ENCODE peak calls at places on chromosomes 3 and 15, in five cellular contexts. P, A, V, K and L are unnamed samples.

GRCh38 chr3:99108508-99108907 is 207.0 kb upstream of the DCBLD2 start:
- DNase-seq in A (no peak), P (no peak), K (no peak), V (peak), L (no peak)

GRCh38 chr3:123423026-123423425 is 25.9 kb downstream of the ADCY5 start:
- DNase-seq in V (no peak), K (peak), A (no peak), P (no peak), L (no peak)

GRCh38 chr15:67834249-67834592 is 5.6 kb downstream of the RNU6-1 start:
- DNase-seq in A (no peak), K (no peak), V (no peak), P (no peak), L (no peak)

GRCh38 chr15:39744334-39745103 is 38.1 kb downstream of the FSIP1 start:
- DNase-seq in A (no peak), V (no peak), K (no peak), P (no peak), L (no peak)

GRCh38 chr3:87196879-87197278 is 30.2 kb upstream of the CHMP2B start:
- DNase-seq in P (no peak), A (no peak), V (no peak), K (no peak), L (no peak)

GRCh38 chr3:152283492-152284381 is 15.0 kb downstream of the MBNL1 start:
- DNase-seq in A (no peak), V (no peak), K (no peak), P (no peak), L (no peak)

GRCh38 chr3:52801839-52802238 is 7.2 kb downstream of the ITIH3 start:
- DNase-seq in A (no peak), V (peak), K (no peak), P (no peak), L (no peak)

GRCh38 chr3:43632269-43632733 is 10.5 kb upstream of the ANO10 start:
- DNase-seq in P (no peak), K (no peak), A (no peak), V (peak), L (no peak)

GRCh38 chr3:9846931-9847488 is 3.2 kb upstream of the RPUSD3 start:
- DNase-seq in V (no peak), P (no peak), K (no peak), A (no peak), L (no peak)

GRCh38 chr3:171684226-171684625 is 126.1 kb downstream of the PLD1 start:
- DNase-seq in V (no peak), K (no peak), P (no peak), A (no peak), L (no peak)

GRCh38 chr3:55604414-55604813 is 117.3 kb upstream of the WNT5A start:
- DNase-seq in V (no peak), P (no peak), K (no peak), A (peak), L (no peak)

GRCh38 chr3:12194209-12194608 is 35.5 kb upstream of the TIMP4 start:
- DNase-seq in K (no peak), A (no peak), P (no peak), V (peak), L (peak)

GRCh38 chr3:30453364-30454039 is 152.9 kb upstream of the TGFBR2 start:
- DNase-seq in K (no peak), V (no peak), A (no peak), P (no peak), L (no peak)

GRCh38 chr3:45979378-45979777 is 16.2 kb downstream of the FYCO1 start:
- DNase-seq in A (no peak), P (no peak), V (no peak), K (no peak), L (no peak)

GRCh38 chr3:79006077-79006476 is 761.7 kb downstream of the ROBO1 start:
- DNase-seq in V (no peak), P (no peak), A (no peak), K (no peak), L (no peak)

GRCh38 chr15:79903626-79904025 is 6.8 kb upstream of the MTHFS start:
- DNase-seq in V (no peak), P (no peak), K (no peak), A (no peak), L (no peak)

GRCh38 chr3:195475614-195476013 is 32.8 kb upstream of the ACAP2 start:
- DNase-seq in A (no peak), P (no peak), V (no peak), K (no peak), L (no peak)

GRCh38 chr3:78718707-78719106 is 1049.1 kb downstream of the ROBO1 start:
- DNase-seq in V (no peak), K (no peak), P (no peak), A (no peak), L (no peak)

GRCh38 chr3:24196526-24196925 is 251.4 kb downstream of the NR1D2 start:
- DNase-seq in P (no peak), V (peak), A (no peak), K (no peak), L (no peak)

GRCh38 chr15:77023576-77024272 is 28.8 kb downstream of the PSTPIP1 start:
- DNase-seq in V (no peak), A (no peak), K (peak), P (no peak), L (no peak)

GRCh38 chr3:108357042-108357441 is 60.7 kb downstream of the HHLA2 start:
- DNase-seq in K (no peak), P (no peak), V (no peak), A (no peak), L (no peak)

GRCh38 chr15:94336817-94337537 is 105.6 kb downstream of the MCTP2 start:
- DNase-seq in A (no peak), P (no peak), K (no peak), V (no peak), L (no peak)

GRCh38 chr15:91897585-91898372 is 44.3 kb downstream of the SLCO3A1 start:
- DNase-seq in P (no peak), V (no peak), K (peak), A (no peak), L (no peak)

GRCh38 chr15:56653787-56654186 is 79.5 kb downstream of the ZNF280D start:
- DNase-seq in A (no peak), P (no peak), V (no peak), K (no peak), L (no peak)

GRCh38 chr3:55012091-55012490 is 84.2 kb upstream of the LRTM1 start:
- DNase-seq in K (no peak), P (no peak), A (no peak), V (no peak), L (no peak)

GRCh38 chr15:78370013-78370412 is 29.9 kb downstream of the CRABP1 start:
- DNase-seq in A (no peak), V (no peak), K (no peak), P (no peak), L (no peak)

GRCh38 chr3:196237203-196237602 is 20.9 kb downstream of the SLC51A start:
- DNase-seq in K (no peak), V (no peak), A (no peak), P (no peak), L (no peak)

GRCh38 chr3:184338538-184338945 is 1.1 kb downstream of the FAM131A start:
- DNase-seq in P (no peak), V (peak), A (no peak), K (peak), L (no peak)